ENCODE peak calls at places on chromosome 2, in four cellular contexts. W is fibroblast of mammary gland, P is K562, I is IMR-90. C is an unnamed sample.

GRCh38 chr2:165401285-165401852 is 68.1 kb upstream of the CSRNP3 start:
- DNase-seq in W (peak; percentile 84), P (peak; percentile 8), I (peak; percentile 79), C (peak; percentile 89)

GRCh38 chr2:7392076-7392787 is 475.0 kb downstream of the RNF144A start:
- DNase-seq in W (peak; percentile 31), I (no peak), P (peak; percentile 17), C (no peak)

GRCh38 chr2:199477277-199477834 is 19.6 kb upstream of the SATB2 start:
- DNase-seq in I (no peak), W (no peak), P (no peak), C (no peak)

GRCh38 chr2:172551266-172551665 is 4.6 kb upstream of the PDK1 start:
- DNase-seq in W (peak; percentile 35), P (peak; percentile 4), I (peak; percentile 41), C (peak; percentile 19)

GRCh38 chr2:241560883-241561474 is 2.4 kb downstream of the BOK start:
- DNase-seq in I (peak; percentile 49), W (no peak), P (no peak), C (peak; percentile 58)

GRCh38 chr2:57408587-57408986 is 638.0 kb upstream of the VRK2 start:
- DNase-seq in W (no peak), P (no peak), I (no peak), C (no peak)

GRCh38 chr2:170965446-170966225 is 36.6 kb downstream of the GORASP2 start:
- DNase-seq in I (peak; percentile 44), W (peak; percentile 51), P (no peak), C (no peak)

GRCh38 chr2:157825885-157826284 is 50.2 kb downstream of the ACVR1 start:
- DNase-seq in W (peak; percentile 81), P (no peak), I (peak; percentile 54), C (peak; percentile 68)

GRCh38 chr2:160984426-160985077 is 175.7 kb upstream of the TANK start:
- DNase-seq in I (no peak), P (no peak), W (no peak), C (peak; percentile 59)

GRCh38 chr2:28522479-28522878 is 26.6 kb downstream of the PLB1 start:
- DNase-seq in P (no peak), W (no peak), I (no peak), C (no peak)

GRCh38 chr2:59590802-59591201 is 962.7 kb downstream of the BCL11A start:
- DNase-seq in I (no peak), W (no peak), P (no peak), C (no peak)

GRCh38 chr2:59583173-59583765 is 970.2 kb downstream of the BCL11A start:
- DNase-seq in W (no peak), P (no peak), I (no peak), C (no peak)

GRCh38 chr2:59589881-59590280 is 963.6 kb downstream of the BCL11A start:
- DNase-seq in P (no peak), W (no peak), I (no peak), C (no peak)

GRCh38 chr2:59585657-59586056 is 967.8 kb downstream of the BCL11A start:
- DNase-seq in P (no peak), W (no peak), I (no peak), C (no peak)

GRCh38 chr2:59584958-59585357 is 968.5 kb downstream of the BCL11A start:
- DNase-seq in W (no peak), I (no peak), P (peak; percentile 3), C (no peak)
- TF ChIP-seq CTCF in W (no peak), I (no peak), P (peak; percentile 7), C (no peak)

GRCh38 chr2:181457121-181457740 is at the start of gene ITGA4:
- DNase-seq in W (peak; percentile 70), P (no peak), I (peak; percentile 65), C (peak; percentile 57)
- TF ChIP-seq CTCF in W (peak; percentile 50), P (no peak), I (peak; percentile 77), C (peak; percentile 71)

GRCh38 chr2:232982926-232983668 is 30.0 kb downstream of the NGEF start:
- DNase-seq in P (no peak), W (no peak), I (no peak), C (no peak)
- TF ChIP-seq CTCF in P (peak; percentile 20), W (no peak), I (no peak), C (no peak)

DNA sequence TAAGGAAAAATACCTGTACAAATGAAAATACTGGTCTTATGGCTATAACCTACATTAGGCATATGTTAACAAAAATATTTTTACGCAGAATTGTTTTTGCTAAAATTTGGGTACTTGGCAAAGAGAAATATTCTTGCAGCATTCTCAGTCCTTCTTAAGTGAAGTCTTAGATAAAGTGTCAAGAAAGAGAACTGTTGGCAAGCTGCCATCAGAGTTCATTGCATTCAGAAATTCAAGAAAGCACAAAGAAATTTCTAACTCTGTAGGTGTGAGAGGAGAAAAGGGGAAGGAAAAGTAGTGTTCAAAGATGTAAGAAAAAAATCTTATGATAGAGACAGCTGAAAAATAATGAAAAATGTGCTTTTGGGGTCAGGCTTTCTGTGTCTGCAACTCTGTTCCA is 86.7 kb downstream of the IRS1 start:
- DNase-seq in W (no peak), P (no peak), I (no peak), C (no peak)
- TF ChIP-seq CTCF in W (no peak), P (no peak), I (no peak), C (no peak)

DNA sequence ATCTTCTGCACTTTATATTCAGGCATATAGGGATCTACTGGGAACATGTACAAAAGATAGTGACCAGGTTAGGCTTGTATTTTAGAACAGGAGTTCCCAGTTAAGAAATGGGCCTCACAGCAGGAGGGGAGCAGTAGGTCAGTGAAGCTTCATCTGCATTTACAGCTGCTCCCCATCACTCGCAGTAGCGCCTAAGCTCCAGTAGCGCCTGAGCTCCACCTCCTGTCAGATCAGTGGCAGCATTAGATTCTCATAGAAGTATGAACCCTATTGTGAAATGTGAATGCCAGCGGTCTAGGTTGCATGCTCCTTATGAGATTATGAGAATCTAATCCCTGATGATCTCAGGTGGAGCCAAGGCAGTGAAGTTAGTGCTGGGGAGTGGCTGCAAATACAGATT is 224.4 kb upstream of the CYRIA start:
- DNase-seq in I (no peak), P (no peak), W (no peak), C (no peak)
- TF ChIP-seq CTCF in I (no peak), P (no peak), W (no peak), C (no peak)

DNA sequence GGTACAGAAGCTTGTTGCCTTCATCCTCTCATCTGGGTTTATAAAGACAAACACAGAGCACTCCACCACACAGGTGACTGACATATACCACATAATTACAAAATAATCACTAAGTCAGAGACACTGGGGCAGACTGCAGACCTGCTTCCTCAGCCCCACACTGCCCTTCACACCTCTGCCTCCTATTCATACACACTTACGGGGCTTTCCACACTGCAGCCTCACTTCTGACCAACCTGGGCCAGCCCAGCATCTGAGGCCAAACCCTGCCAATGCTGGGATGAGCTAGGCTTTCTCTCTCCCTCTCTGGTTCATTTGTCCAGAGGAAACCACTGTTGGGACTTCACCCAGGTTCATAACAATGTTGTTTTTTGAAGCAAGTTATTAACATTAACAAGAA is 4.5 kb downstream of the EMX1 start:
- DNase-seq in P (no peak), I (no peak), W (no peak), C (no peak)
- TF ChIP-seq CTCF in P (no peak), I (no peak), W (no peak), C (no peak)

C was measured in fibroblast of the aortic adventitia.